ENCODE peak calls at places on chromosomes 3 and 15, in four cellular contexts. One of them, this sample, is unnamed.

GRCh38 chr3:105430460-105430859 is 63.8 kb downstream of the ALCAM start:
- DNase-seq in WTC11: no peak
- DNase-seq in HepG2: no peak
- DNase-seq in GM12878: no peak
- DNase-seq in this sample: no peak

GRCh38 chr15:88428805-88429605 is 38.2 kb downstream of the MRPL46 start:
- DNase-seq in WTC11: no peak
- DNase-seq in HepG2: no peak
- DNase-seq in GM12878: no peak
- DNase-seq in this sample: peak; percentile 10

GRCh38 chr3:113151475-113152031 is 59.8 kb upstream of the BOC start:
- DNase-seq in WTC11: no peak
- DNase-seq in HepG2: no peak
- DNase-seq in GM12878: no peak
- DNase-seq in this sample: no peak

GRCh38 chr3:7709383-7710082 is 792.1 kb upstream of the LMCD1 start:
- DNase-seq in WTC11: no peak
- DNase-seq in HepG2: no peak
- DNase-seq in GM12878: no peak
- DNase-seq in this sample: no peak

GRCh38 chr3:140207541-140207940 is 272.6 kb downstream of the CLSTN2 start:
- DNase-seq in WTC11: no peak
- DNase-seq in HepG2: no peak
- DNase-seq in GM12878: no peak
- DNase-seq in this sample: no peak

GRCh38 chr3:60017631-60018030 is 967.8 kb upstream of the CFAP20DC start:
- DNase-seq in WTC11: no peak
- DNase-seq in HepG2: no peak
- DNase-seq in GM12878: peak; percentile 45
- DNase-seq in this sample: no peak

GRCh38 chr3:73926360-73927202 is 301.8 kb upstream of the PDZRN3 start:
- DNase-seq in WTC11: peak; percentile 18
- DNase-seq in HepG2: no peak
- DNase-seq in GM12878: no peak
- DNase-seq in this sample: no peak

GRCh38 chr3:184237211-184237610 is 7.8 kb downstream of the VWA5B2 start:
- DNase-seq in WTC11: no peak
- DNase-seq in HepG2: no peak
- DNase-seq in GM12878: no peak
- DNase-seq in this sample: no peak

GRCh38 chr15:92324036-92324963 is 69.4 kb upstream of the ST8SIA2 start:
- DNase-seq in WTC11: no peak
- DNase-seq in HepG2: no peak
- DNase-seq in GM12878: no peak
- DNase-seq in this sample: no peak

GRCh38 chr3:77868725-77869124 is 828.8 kb downstream of the ROBO2 start:
- DNase-seq in WTC11: no peak
- DNase-seq in HepG2: no peak
- DNase-seq in GM12878: no peak
- DNase-seq in this sample: no peak
- TF ChIP-seq CBFB in WTC11: no peak
- TF ChIP-seq CBFB in HepG2: no peak
- TF ChIP-seq CBFB in GM12878: no peak
- TF ChIP-seq CBFB in this sample: no peak

GRCh38 chr3:9496893-9497292 is 56.7 kb downstream of the LHFPL4 start:
- DNase-seq in WTC11: no peak
- DNase-seq in HepG2: no peak
- DNase-seq in GM12878: no peak
- DNase-seq in this sample: peak; percentile 48

DNA sequence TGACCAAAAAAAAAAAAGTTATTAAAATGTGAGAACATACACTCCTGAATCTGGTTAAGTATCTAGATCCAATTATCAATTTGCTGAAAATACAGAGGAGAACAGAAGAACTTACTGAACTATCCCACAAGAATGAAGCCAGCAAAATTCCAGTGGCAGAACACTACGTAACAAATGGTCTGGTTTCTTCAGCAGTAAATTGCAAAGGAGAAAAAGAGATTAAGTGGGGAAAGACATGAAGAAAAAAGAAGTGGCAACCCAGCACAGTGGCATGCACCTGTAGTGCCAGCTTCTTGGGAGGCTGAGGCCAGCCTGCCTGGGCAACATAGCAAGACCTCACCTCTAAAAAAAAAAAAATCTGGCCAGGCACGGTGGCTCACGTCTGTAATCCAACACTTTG is 62.1 kb downstream of the LHFPL4 start:
- DNase-seq in WTC11: no peak
- DNase-seq in HepG2: no peak
- DNase-seq in GM12878: no peak
- DNase-seq in this sample: no peak
- TF ChIP-seq CBFB in WTC11: no peak
- TF ChIP-seq CBFB in HepG2: no peak
- TF ChIP-seq CBFB in GM12878: no peak
- TF ChIP-seq CBFB in this sample: no peak

DNA sequence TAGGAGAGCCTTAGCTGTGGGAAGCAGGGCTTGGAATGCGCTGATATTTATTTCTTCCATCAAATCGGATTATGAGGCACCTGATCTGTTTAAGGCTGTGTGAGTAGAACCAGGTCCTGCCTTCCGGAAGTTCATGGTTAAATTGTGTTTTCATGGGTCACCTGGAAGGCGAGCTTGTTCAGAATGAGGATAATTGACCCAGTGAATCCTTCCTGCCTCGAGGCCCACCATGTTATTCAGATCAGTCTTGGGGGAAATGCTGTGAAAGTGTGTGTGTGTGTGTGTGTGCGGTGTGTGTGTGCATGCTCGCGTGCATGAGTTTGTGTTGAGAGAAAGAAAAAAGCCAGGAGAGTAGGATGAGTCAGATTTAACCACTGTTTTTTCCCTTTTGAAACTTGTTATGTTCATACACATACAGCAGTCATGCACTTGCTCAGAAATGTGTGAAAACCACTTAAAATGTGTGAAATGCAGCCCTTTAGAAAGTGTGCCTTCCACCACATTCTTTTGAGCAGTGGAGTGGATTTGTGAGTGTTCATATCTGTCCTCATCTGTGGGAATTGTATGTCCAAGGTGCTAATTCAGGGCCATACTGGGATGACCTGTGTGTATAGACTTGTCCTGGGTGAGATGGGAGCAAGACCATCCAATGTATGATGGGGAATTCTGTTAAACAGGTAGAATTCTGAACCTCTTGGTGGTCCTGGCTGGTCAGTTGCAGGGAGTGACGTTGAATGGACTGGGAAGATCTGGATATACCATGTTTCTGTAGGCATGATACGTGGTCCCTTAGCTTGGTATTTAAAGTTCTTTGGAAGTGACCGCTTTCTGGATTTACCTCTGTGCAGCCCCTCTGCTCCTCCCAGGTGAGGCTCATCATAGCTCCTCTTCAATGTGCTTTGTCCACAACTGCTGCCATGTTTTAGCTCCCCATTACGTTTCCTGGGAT is 36.9 kb downstream of the SMAD3 start:
- DNase-seq in WTC11: no peak
- DNase-seq in HepG2: no peak
- DNase-seq in GM12878: peak; percentile 97
- DNase-seq in this sample: no peak
- TF ChIP-seq CBFB in WTC11: no peak
- TF ChIP-seq CBFB in HepG2: no peak
- TF ChIP-seq CBFB in GM12878: peak; percentile 93
- TF ChIP-seq CBFB in this sample: no peak

DNA sequence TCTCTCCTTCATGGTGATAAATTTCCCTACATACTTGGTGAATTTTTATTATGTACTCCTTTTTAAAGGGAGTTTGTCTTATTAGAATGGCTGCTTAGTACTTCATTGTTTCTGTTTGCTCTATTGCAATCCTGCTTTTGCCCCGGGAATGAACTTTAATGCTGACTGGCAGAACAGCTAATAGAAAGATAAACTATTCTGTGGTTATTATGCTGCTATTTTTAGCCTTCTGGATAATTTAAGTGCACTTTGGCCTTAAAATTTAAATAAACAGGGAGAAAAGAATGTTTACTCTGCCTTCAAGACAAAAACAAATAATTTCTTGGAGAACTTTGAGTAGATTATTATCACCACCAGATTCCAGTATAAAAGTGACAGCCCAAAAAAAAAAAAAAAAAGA is 413.8 kb upstream of the CCDC54 start:
- DNase-seq in WTC11: no peak
- DNase-seq in HepG2: no peak
- DNase-seq in GM12878: no peak
- DNase-seq in this sample: no peak
- TF ChIP-seq CBFB in WTC11: no peak
- TF ChIP-seq CBFB in HepG2: no peak
- TF ChIP-seq CBFB in GM12878: no peak
- TF ChIP-seq CBFB in this sample: no peak

GRCh38 chr3:45988100-45988761 is 7.4 kb downstream of the FYCO1 start:
- DNase-seq in WTC11: no peak
- DNase-seq in HepG2: no peak
- DNase-seq in GM12878: no peak
- DNase-seq in this sample: no peak
- TF ChIP-seq CBFB in WTC11: no peak
- TF ChIP-seq CBFB in HepG2: no peak
- TF ChIP-seq CBFB in GM12878: no peak
- TF ChIP-seq CBFB in this sample: no peak

This sample was measured in K562.